ENCODE peak calls at places on chromosome 12, in ten cellular contexts. L is left ventricle myocardium inferior; H is activated CD4-positive, alpha-beta T cell treated with anti-CD3 and anti-CD28 coated beads, Interleukin-2, amount 50 U/mL, for 4 hours; E is ovary; P is naive thymus-derived CD4-positive, alpha-beta T cell; K is EH; W is CD4-positive, alpha-beta T cell; M is NCI-H748 treated with DMSO at 0.1 percent for 48 hours; C is ureter; Y is spleen. A is an unnamed sample.

GRCh38 chr12:19138551-19139344 is 9.2 kb downstream of the PLEKHA5 start:
- DNase-seq in L (no peak), C (no peak), E (no peak), M (no peak), K (peak; percentile 95), W (no peak), Y (no peak), P (no peak), H (no peak), A (no peak)

GRCh38 chr12:16950041-16950677 is 344.2 kb upstream of the LMO3 start:
- DNase-seq in C (no peak), H (no peak), L (no peak), K (no peak), P (no peak), W (no peak), E (no peak), Y (no peak), M (no peak), A (no peak)

GRCh38 chr12:110639336-110640178 is 25.6 kb downstream of the TCTN1 start:
- DNase-seq in H (no peak), P (no peak), L (no peak), Y (no peak), M (no peak), W (no peak), K (peak; percentile 81), C (no peak), E (no peak), A (no peak)

GRCh38 chr12:108181095-108181454 is 52.0 kb downstream of the WSCD2 start:
- DNase-seq in Y (no peak), C (no peak), W (no peak), E (no peak), H (no peak), P (no peak), L (no peak), K (no peak), M (no peak), A (no peak)

GRCh38 chr12:121925361-121925725 is 7.0 kb downstream of the CFAP251 start:
- DNase-seq in K (peak; percentile 88), L (no peak), E (no peak), M (no peak), Y (no peak), C (no peak), H (no peak), W (no peak), P (no peak), A (no peak)

GRCh38 chr12:3655331-3655900 is 97.5 kb downstream of the CRACR2A start:
- DNase-seq in K (peak; percentile 42), H (peak; percentile 3), C (no peak), E (no peak), W (no peak), L (no peak), Y (no peak), M (no peak), P (no peak), A (peak; percentile 52)

GRCh38 chr12:127903146-127903545 is 363.8 kb upstream of the TMEM132C start:
- DNase-seq in Y (no peak), H (no peak), K (peak; percentile 73), W (no peak), L (no peak), M (no peak), C (no peak), E (no peak), P (no peak), A (no peak)

GRCh38 chr12:50574621-50575348 is 70.0 kb downstream of the DIP2B start:
- DNase-seq in C (no peak), E (no peak), K (peak; percentile 33), Y (no peak), W (no peak), H (no peak), L (no peak), P (no peak), M (no peak), A (no peak)

GRCh38 chr12:94601972-94602517 is 48.3 kb downstream of the TMCC3 start:
- DNase-seq in M (no peak), E (no peak), K (no peak), P (no peak), L (no peak), H (no peak), W (no peak), Y (no peak), C (no peak), A (no peak)

GRCh38 chr12:15669256-15669948 is 119.8 kb downstream of the EPS8 start:
- DNase-seq in E (no peak), L (no peak), W (no peak), Y (no peak), H (no peak), C (no peak), M (no peak), K (peak; percentile 49), P (no peak), A (no peak)

GRCh38 chr12:112163056-112163455 is 37.7 kb downstream of the TRAFD1 start:
- DNase-seq in Y (no peak), W (no peak), L (no peak), P (no peak), K (no peak), M (no peak), C (no peak), H (no peak), E (no peak), A (no peak)

GRCh38 chr12:40310201-40310600 is 85.4 kb downstream of the LRRK2 start:
- DNase-seq in Y (no peak), L (no peak), M (no peak), P (no peak), H (no peak), C (no peak), W (no peak), E (no peak), K (no peak), A (no peak)

GRCh38 chr12:130454296-130454695 is 116.6 kb downstream of the PIWIL1 start:
- DNase-seq in L (no peak), Y (no peak), W (no peak), E (no peak), K (no peak), M (no peak), C (no peak), P (no peak), H (no peak), A (no peak)

GRCh38 chr12:47689215-47689614 is 16.6 kb downstream of the RPAP3 start:
- DNase-seq in P (no peak), K (no peak), C (no peak), W (no peak), E (no peak), L (no peak), M (no peak), H (no peak), Y (no peak), A (no peak)

GRCh38 chr12:84637926-84638325 is 274.7 kb downstream of the SLC6A15 start:
- DNase-seq in Y (no peak), K (peak; percentile 81), C (no peak), L (no peak), H (no peak), W (no peak), E (no peak), P (no peak), M (no peak), A (no peak)

GRCh38 chr12:11823043-11823442 is 173.6 kb downstream of the ETV6 start:
- DNase-seq in M (no peak), Y (no peak), L (no peak), W (no peak), C (no peak), E (no peak), P (no peak), H (no peak), K (peak; percentile 93), A (no peak)

GRCh38 chr12:104748790-104749189 is 209.3 kb downstream of the SLC41A2 start:
- DNase-seq in K (peak; percentile 90), L (no peak), Y (no peak), W (no peak), H (no peak), E (no peak), C (no peak), P (no peak), M (no peak), A (no peak)

GRCh38 chr12:57138526-57139272 is 8.7 kb downstream of the LRP1-AS start:
- DNase-seq in M (no peak), L (peak; percentile 88), E (peak; percentile 64), P (peak; percentile 7), Y (no peak), W (no peak), K (peak; percentile 67), H (no peak), C (peak; percentile 82), A (no peak)

GRCh38 chr12:108597559-108598471 is at the start of gene TMEM119:
- DNase-seq in M (no peak), P (no peak), C (peak; percentile 58), W (no peak), H (no peak), L (peak; percentile 39), E (no peak), Y (no peak), K (peak; percentile 80), A (no peak)

GRCh38 chr12:53344824-53345485 is 8.8 kb upstream of the SP7 start:
- DNase-seq in L (peak; percentile 81), H (peak; percentile 67), E (peak; percentile 80), W (peak; percentile 59), K (peak; percentile 78), C (peak; percentile 84), M (peak; percentile 10), Y (peak; percentile 91), P (peak; percentile 61), A (peak; percentile 9)

A was measured in NCI-H1694.